ENCODE peak calls at places on chromosomes 2 and 18, in four cellular contexts. L is uterus, E is A549, M is astrocyte of the spinal cord. H is an unnamed sample.

GRCh38 chr2:103552775-103553174 is 790.9 kb downstream of the TMEM182 start:
- DNase-seq in L (no peak), M (no peak), E (no peak), H (no peak)

GRCh38 chr2:54599914-54600313 is 123.5 kb upstream of the EML6 start:
- DNase-seq in M (no peak), L (peak), E (no peak), H (peak)

GRCh38 chr18:5900249-5900648 is 4.9 kb upstream of the TMEM200C start:
- DNase-seq in L (no peak), E (peak), M (peak), H (no peak)

GRCh38 chr2:162084561-162084960 is 10.5 kb upstream of the DPP4 start:
- DNase-seq in E (no peak), L (no peak), M (no peak), H (no peak)

GRCh38 chr2:108917078-108917440 is 72.0 kb downstream of the EDAR start:
- DNase-seq in M (peak), E (no peak), L (no peak), H (no peak)

GRCh38 chr18:13051950-13052349 is 60.8 kb downstream of the CEP192 start:
- DNase-seq in M (no peak), L (no peak), E (no peak), H (no peak)

GRCh38 chr2:47720036-47720435 is 62.9 kb upstream of the MSH6 start:
- DNase-seq in E (no peak), L (no peak), M (no peak), H (no peak)

GRCh38 chr2:235740821-235741220 is 247.0 kb downstream of the AGAP1 start:
- DNase-seq in L (no peak), M (no peak), E (peak), H (no peak)

GRCh38 chr2:24448811-24449210 is 42.2 kb upstream of the NCOA1 start:
- DNase-seq in E (no peak), L (no peak), M (no peak), H (no peak)

GRCh38 chr18:58578321-58578720 is 50.6 kb downstream of the ALPK2 start:
- DNase-seq in E (no peak), M (peak), L (no peak), H (no peak)
- H3K4me3 ChIP-seq in E (peak), M (peak), L (no peak), H (no peak)

DNA sequence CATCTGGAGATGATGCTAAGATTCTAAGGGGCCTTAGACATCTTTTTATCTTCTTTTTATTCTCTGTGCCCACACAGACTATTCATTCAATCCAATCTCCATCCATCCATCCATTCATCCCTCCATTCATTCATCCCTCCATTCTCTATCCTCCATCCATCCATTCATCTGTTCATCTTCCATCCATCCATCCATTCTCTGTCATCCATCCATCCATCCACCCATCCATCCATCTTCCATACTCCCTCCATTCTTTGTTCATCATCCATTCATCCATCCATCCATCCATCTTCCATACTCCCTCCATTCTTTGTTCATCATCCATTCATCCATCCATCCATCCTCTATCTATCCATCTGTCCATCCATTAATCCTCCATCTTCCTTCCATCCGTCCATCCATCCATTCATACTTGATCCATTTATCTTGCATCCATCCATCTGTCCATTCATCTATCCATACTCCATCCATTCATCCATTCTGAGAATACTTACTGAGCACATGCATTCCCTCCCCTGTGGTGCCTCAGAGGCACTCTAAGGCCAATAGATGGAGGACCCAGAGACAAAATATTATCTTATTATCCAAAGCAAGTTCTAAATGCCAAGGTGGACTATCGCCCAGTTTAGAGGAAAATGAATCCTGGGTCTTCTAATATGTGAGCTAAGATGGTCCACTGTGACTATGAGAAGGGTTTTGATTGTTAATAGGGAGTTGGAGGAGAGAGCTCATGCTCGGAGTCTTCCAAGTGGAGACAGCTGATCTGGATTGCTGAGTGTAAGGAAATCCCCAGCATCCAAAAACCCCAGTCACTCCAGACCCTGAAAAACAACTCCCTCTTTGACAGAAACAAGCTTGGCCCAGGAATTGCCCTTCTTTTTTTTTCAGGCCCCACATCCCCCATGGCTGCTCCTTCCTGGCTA is 152.6 kb upstream of the MYCN start:
- DNase-seq in L (no peak), M (no peak), E (no peak), H (no peak)
- TF ChIP-seq CTCF in L (no peak), M (no peak), E (no peak), H (no peak)

GRCh38 chr18:63237486-63237885 is 82.1 kb downstream of the BCL2 start:
- DNase-seq in M (no peak), L (peak), E (no peak), H (peak)

GRCh38 chr18:63236990-63237389 is 82.6 kb downstream of the BCL2 start:
- DNase-seq in L (peak), M (no peak), E (no peak), H (peak)

GRCh38 chr18:63237911-63238710 is 81.5 kb downstream of the BCL2 start:
- DNase-seq in L (peak), E (peak), M (peak), H (no peak)

GRCh38 chr18:63240541-63241316 is 78.8 kb downstream of the BCL2 start:
- DNase-seq in L (no peak), M (no peak), E (no peak), H (no peak)

DNA sequence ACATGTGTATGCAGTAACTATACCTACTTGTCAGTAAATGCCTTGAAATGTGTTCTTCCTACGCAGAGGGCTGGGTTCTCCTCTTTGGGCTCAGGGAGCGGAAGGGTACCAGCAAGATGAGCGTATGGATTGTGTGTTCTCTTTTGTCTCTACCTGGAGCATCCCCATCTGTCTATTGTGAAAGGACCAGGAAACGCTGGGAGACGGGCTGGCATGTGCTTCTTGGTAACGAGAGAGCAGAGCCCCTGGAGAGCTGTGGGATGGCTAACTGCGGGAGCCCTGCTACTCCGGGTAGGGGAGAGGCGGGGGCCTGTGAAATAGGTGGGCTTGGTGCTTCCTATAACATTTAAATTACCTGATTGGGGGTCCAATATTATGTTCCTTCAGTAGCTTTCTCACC is 80.9 kb downstream of the BCL2 start:
- DNase-seq in M (no peak), L (peak), E (no peak), H (no peak)
- H3K4me3 ChIP-seq in M (no peak), L (no peak), E (no peak), H (no peak)

GRCh38 chr2:96800061-96800761 is 15.9 kb upstream of the CNNM3 start:
- DNase-seq in E (no peak), L (no peak), M (no peak), H (no peak)

GRCh38 chr2:96798733-96799622 is 17.1 kb upstream of the CNNM3 start:
- DNase-seq in L (no peak), E (no peak), M (no peak), H (no peak)

GRCh38 chr2:96800762-96801463 is 15.2 kb upstream of the CNNM3 start:
- DNase-seq in L (peak), E (peak), M (peak), H (peak)

GRCh38 chr2:96801464-96802280 is 14.4 kb upstream of the CNNM3 start:
- DNase-seq in E (no peak), L (no peak), M (no peak), H (no peak)

GRCh38 chr2:96799623-96799935 is 16.5 kb upstream of the CNNM3 start:
- DNase-seq in M (no peak), L (no peak), E (no peak), H (no peak)
- TF ChIP-seq CTCF in M (no peak), L (no peak), E (no peak), H (no peak)

GRCh38 chr2:20451346-20451745 is 4.5 kb downstream of the RHOB start:
- DNase-seq in E (no peak), L (peak), M (peak), H (no peak)

GRCh38 chr2:20448246-20449046 is 1.6 kb downstream of the RHOB start:
- DNase-seq in M (peak), E (peak), L (peak), H (no peak)

GRCh38 chr2:20451761-20452499 is 5.1 kb downstream of the RHOB start:
- DNase-seq in M (no peak), L (peak), E (no peak), H (no peak)

GRCh38 chr2:20449501-20450200 is 2.8 kb downstream of the RHOB start:
- DNase-seq in E (peak), M (peak), L (peak), H (peak)

DNA sequence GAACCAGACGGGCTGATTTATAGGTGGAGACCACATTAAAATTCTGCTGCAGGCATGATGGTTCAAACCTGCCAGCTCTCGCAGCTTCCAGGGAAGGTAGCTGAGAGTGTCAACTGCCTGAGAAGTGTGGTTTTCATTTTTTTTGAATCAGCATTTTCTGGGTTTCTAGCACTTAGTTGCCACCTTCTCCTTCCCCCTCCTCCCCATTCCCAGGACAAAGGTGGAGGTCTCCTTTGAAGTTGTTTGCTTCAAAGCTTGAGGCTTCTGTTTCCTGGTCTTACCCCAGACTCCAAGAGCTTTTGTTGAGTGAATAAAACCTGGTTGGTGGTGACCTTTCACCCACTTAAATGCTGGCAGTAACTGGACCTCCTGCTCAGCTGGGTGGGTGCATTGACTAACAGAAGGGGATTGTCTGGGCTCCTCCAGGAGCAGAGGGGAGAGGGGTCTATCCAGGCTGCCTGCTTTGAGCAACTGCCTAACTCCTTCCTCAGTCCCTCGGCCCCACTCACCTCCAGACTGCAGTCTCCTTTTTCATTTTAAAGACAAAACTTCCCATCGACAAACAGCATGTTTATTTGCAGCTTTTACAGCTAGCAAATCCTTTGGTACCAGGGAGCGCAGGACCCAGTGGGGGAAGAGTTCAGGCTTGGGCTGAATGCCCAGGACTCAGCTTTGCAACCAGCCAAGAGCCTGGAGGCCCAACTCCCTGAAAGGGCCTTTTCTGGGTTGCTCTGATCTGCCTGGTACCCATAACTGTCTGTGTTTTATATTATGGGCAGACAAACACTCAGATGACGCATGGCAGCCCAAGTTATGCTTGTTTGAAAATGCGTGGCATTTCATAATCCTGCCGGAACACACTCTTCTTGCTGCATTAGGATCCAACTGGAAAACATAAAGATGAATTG is 3.6 kb downstream of the RHOB start:
- DNase-seq in L (peak), M (peak), E (no peak), H (peak)
- H3K4me3 ChIP-seq in L (peak), M (peak), E (peak), H (peak)

GRCh38 chr2:199777315-199777714 is 73.7 kb downstream of the FTCDNL1 start:
- DNase-seq in E (no peak), M (no peak), L (no peak), H (no peak)
- TF ChIP-seq CTCF in E (no peak), M (no peak), L (no peak), H (no peak)